ENCODE peak calls at places on chromosomes 4 and X, in ten cellular contexts. One of them, this sample, is unnamed. For H3K36me3, the result is how much of the 10 kb centered on the place peaks cover.

GRCh38 chr4:43763029-43763610 is 685.5 kb downstream of the KCTD8 start:
- DNase-seq in CD8-positive, alpha-beta T cell: no peak
- DNase-seq in tibial nerve: no peak
- DNase-seq in adrenal gland: no peak
- DNase-seq in pancreas: no peak
- DNase-seq in cardiac muscle cell: no peak
- DNase-seq in testis: no peak
- DNase-seq in astrocyte: peak
- DNase-seq in CD8-positive, alpha-beta memory T cell: no peak
- DNase-seq in BE2C: no peak
- DNase-seq in this sample: no peak

GRCh38 chr4:146146918-146147317 is 28.6 kb upstream of the LSM6 start:
- DNase-seq in CD8-positive, alpha-beta T cell: no peak
- DNase-seq in tibial nerve: no peak
- DNase-seq in adrenal gland: no peak
- DNase-seq in pancreas: no peak
- DNase-seq in cardiac muscle cell: no peak
- DNase-seq in testis: no peak
- DNase-seq in astrocyte: no peak
- DNase-seq in CD8-positive, alpha-beta memory T cell: no peak
- DNase-seq in BE2C: no peak
- DNase-seq in this sample: no peak

GRCh38 chr4:86497980-86498379 is 96.1 kb upstream of the PTPN13 start:
- DNase-seq in CD8-positive, alpha-beta T cell: no peak
- DNase-seq in tibial nerve: no peak
- DNase-seq in adrenal gland: peak
- DNase-seq in pancreas: no peak
- DNase-seq in cardiac muscle cell: no peak
- DNase-seq in testis: peak
- DNase-seq in astrocyte: no peak
- DNase-seq in CD8-positive, alpha-beta memory T cell: no peak
- DNase-seq in BE2C: no peak
- DNase-seq in this sample: no peak

GRCh38 chrX:129347291-129347690 is 176.0 kb downstream of the SMARCA1 start:
- DNase-seq in CD8-positive, alpha-beta T cell: no peak
- DNase-seq in tibial nerve: no peak
- DNase-seq in adrenal gland: no peak
- DNase-seq in pancreas: no peak
- DNase-seq in cardiac muscle cell: no peak
- DNase-seq in testis: no peak
- DNase-seq in astrocyte: no peak
- DNase-seq in CD8-positive, alpha-beta memory T cell: no peak
- DNase-seq in BE2C: no peak
- DNase-seq in this sample: no peak

GRCh38 chr4:23934915-23935314 is 45.1 kb upstream of the PPARGC1A start:
- DNase-seq in CD8-positive, alpha-beta T cell: no peak
- DNase-seq in tibial nerve: peak
- DNase-seq in adrenal gland: peak
- DNase-seq in pancreas: peak
- DNase-seq in cardiac muscle cell: no peak
- DNase-seq in testis: peak
- DNase-seq in astrocyte: peak
- DNase-seq in CD8-positive, alpha-beta memory T cell: no peak
- DNase-seq in BE2C: no peak
- DNase-seq in this sample: no peak

GRCh38 chr4:80192937-80193336 is 4.4 kb upstream of the PRDM8 start:
- DNase-seq in CD8-positive, alpha-beta T cell: no peak
- DNase-seq in tibial nerve: no peak
- DNase-seq in adrenal gland: no peak
- DNase-seq in pancreas: no peak
- DNase-seq in cardiac muscle cell: no peak
- DNase-seq in testis: no peak
- DNase-seq in astrocyte: peak
- DNase-seq in CD8-positive, alpha-beta memory T cell: no peak
- DNase-seq in BE2C: no peak
- DNase-seq in this sample: no peak

GRCh38 chrX:131821945-131822622 is 201.0 kb upstream of the STK26 start:
- DNase-seq in CD8-positive, alpha-beta T cell: no peak
- DNase-seq in tibial nerve: no peak
- DNase-seq in adrenal gland: peak
- DNase-seq in pancreas: peak
- DNase-seq in cardiac muscle cell: no peak
- DNase-seq in testis: no peak
- DNase-seq in astrocyte: peak
- DNase-seq in CD8-positive, alpha-beta memory T cell: peak
- DNase-seq in BE2C: no peak
- DNase-seq in this sample: peak

GRCh38 chrX:18561020-18561419 is 110.9 kb downstream of the RS1 start:
- DNase-seq in CD8-positive, alpha-beta T cell: no peak
- DNase-seq in tibial nerve: no peak
- DNase-seq in adrenal gland: no peak
- DNase-seq in pancreas: no peak
- DNase-seq in cardiac muscle cell: no peak
- DNase-seq in testis: no peak
- DNase-seq in astrocyte: no peak
- DNase-seq in CD8-positive, alpha-beta memory T cell: no peak
- DNase-seq in BE2C: no peak
- DNase-seq in this sample: no peak

GRCh38 chrX:107849747-107850478 is 24.2 kb downstream of the MID2 start:
- DNase-seq in CD8-positive, alpha-beta T cell: no peak
- DNase-seq in tibial nerve: no peak
- DNase-seq in adrenal gland: peak
- DNase-seq in pancreas: no peak
- DNase-seq in cardiac muscle cell: no peak
- DNase-seq in testis: no peak
- DNase-seq in astrocyte: no peak
- DNase-seq in CD8-positive, alpha-beta memory T cell: no peak
- DNase-seq in BE2C: no peak
- DNase-seq in this sample: no peak

GRCh38 chr4:15162465-15163283 is 160.4 kb downstream of the CPEB2 start:
- DNase-seq in CD8-positive, alpha-beta T cell: no peak
- DNase-seq in tibial nerve: no peak
- DNase-seq in adrenal gland: no peak
- DNase-seq in pancreas: no peak
- DNase-seq in cardiac muscle cell: peak
- DNase-seq in testis: no peak
- DNase-seq in astrocyte: no peak
- DNase-seq in CD8-positive, alpha-beta memory T cell: no peak
- DNase-seq in BE2C: no peak
- DNase-seq in this sample: no peak

GRCh38 chr4:139223682-139224317 is 46.8 kb upstream of the ELF2 start:
- DNase-seq in CD8-positive, alpha-beta T cell: no peak
- DNase-seq in tibial nerve: no peak
- DNase-seq in adrenal gland: peak
- DNase-seq in pancreas: no peak
- DNase-seq in cardiac muscle cell: no peak
- DNase-seq in testis: peak
- DNase-seq in astrocyte: peak
- DNase-seq in CD8-positive, alpha-beta memory T cell: no peak
- DNase-seq in BE2C: no peak
- DNase-seq in this sample: no peak

GRCh38 chr4:76960014-76960413 is 10.5 kb downstream of the SEPTIN11 start:
- DNase-seq in CD8-positive, alpha-beta T cell: no peak
- DNase-seq in tibial nerve: no peak
- DNase-seq in adrenal gland: no peak
- DNase-seq in pancreas: no peak
- DNase-seq in cardiac muscle cell: no peak
- DNase-seq in testis: no peak
- DNase-seq in astrocyte: peak
- DNase-seq in CD8-positive, alpha-beta memory T cell: no peak
- DNase-seq in BE2C: no peak
- DNase-seq in this sample: no peak

GRCh38 chr4:1726146-1726934 is 5.0 kb downstream of the TACC3 start:
- DNase-seq in CD8-positive, alpha-beta T cell: peak
- DNase-seq in tibial nerve: peak
- DNase-seq in adrenal gland: peak
- DNase-seq in pancreas: peak
- DNase-seq in cardiac muscle cell: peak
- DNase-seq in testis: peak
- DNase-seq in astrocyte: peak
- DNase-seq in CD8-positive, alpha-beta memory T cell: peak
- DNase-seq in BE2C: peak
- DNase-seq in this sample: peak

GRCh38 chr4:1730532-1731135 is 9.3 kb downstream of the TACC3 start:
- DNase-seq in CD8-positive, alpha-beta T cell: no peak
- DNase-seq in tibial nerve: no peak
- DNase-seq in adrenal gland: no peak
- DNase-seq in pancreas: no peak
- DNase-seq in cardiac muscle cell: no peak
- DNase-seq in testis: no peak
- DNase-seq in astrocyte: no peak
- DNase-seq in CD8-positive, alpha-beta memory T cell: no peak
- DNase-seq in BE2C: no peak
- DNase-seq in this sample: no peak

GRCh38 chr4:1728061-1728980 is 7.0 kb downstream of the TACC3 start:
- DNase-seq in CD8-positive, alpha-beta T cell: no peak
- DNase-seq in tibial nerve: no peak
- DNase-seq in adrenal gland: no peak
- DNase-seq in pancreas: no peak
- DNase-seq in cardiac muscle cell: no peak
- DNase-seq in testis: no peak
- DNase-seq in astrocyte: no peak
- DNase-seq in CD8-positive, alpha-beta memory T cell: no peak
- DNase-seq in BE2C: no peak
- DNase-seq in this sample: no peak

GRCh38 chr4:1725521-1725920 is 4.2 kb downstream of the TACC3 start:
- DNase-seq in CD8-positive, alpha-beta T cell: no peak
- DNase-seq in tibial nerve: no peak
- DNase-seq in adrenal gland: no peak
- DNase-seq in pancreas: no peak
- DNase-seq in cardiac muscle cell: no peak
- DNase-seq in testis: no peak
- DNase-seq in astrocyte: no peak
- DNase-seq in CD8-positive, alpha-beta memory T cell: no peak
- DNase-seq in BE2C: no peak
- DNase-seq in this sample: no peak

DNA sequence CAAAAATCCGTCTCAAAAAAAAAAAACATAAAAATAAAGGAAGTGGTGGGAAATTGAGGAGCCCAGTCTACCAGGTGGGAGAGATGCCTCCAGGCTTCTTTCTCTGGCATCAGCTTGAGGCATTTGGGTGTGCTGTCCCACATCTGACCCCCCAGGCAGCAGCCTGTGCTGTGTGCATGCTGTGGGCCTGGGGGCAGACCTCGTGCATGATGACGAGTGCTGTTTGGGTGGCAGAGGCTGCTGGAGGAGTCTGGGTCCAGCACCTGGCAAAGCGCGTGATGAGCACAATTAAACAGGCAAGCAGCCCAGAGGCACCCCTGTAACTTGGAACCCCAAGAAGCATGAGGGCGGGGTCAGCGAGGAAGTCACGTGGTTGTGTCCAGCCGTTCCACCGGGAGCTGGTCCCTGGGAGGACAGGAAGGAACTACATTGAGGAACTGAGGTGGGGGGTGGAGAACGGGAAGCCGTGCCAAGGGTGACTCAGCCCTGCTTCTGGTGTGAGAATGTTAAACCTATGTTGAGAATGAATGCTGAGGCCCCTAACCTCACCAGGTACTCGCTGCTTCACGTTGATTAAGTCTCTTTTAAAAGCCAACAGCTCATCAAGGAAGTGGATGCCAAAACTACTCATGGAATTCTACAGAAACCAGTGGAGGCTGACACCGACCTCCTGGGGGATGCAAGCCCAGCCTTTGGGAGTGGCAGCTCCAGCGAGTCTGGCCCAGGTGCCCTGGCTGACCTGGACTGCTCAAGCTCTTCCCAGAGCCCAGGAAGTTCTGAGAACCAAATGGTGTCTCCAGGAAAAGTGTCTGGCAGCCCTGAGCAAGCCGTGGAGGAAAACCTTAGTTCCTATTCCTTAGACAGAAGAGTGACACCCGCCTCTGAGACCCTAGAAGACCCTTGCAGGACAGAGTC is 6.1 kb downstream of the TACC3 start:
- DNase-seq in CD8-positive, alpha-beta T cell: no peak
- DNase-seq in tibial nerve: peak
- DNase-seq in adrenal gland: peak
- DNase-seq in pancreas: peak
- DNase-seq in cardiac muscle cell: no peak
- DNase-seq in testis: no peak
- DNase-seq in astrocyte: peak
- DNase-seq in CD8-positive, alpha-beta memory T cell: no peak
- DNase-seq in BE2C: no peak
- DNase-seq in this sample: peak
- H3K36me3 ChIP-seq in CD8-positive, alpha-beta T cell: under half
- H3K36me3 ChIP-seq in tibial nerve: under half
- H3K36me3 ChIP-seq in adrenal gland: under half
- H3K36me3 ChIP-seq in pancreas: under half
- H3K36me3 ChIP-seq in cardiac muscle cell: under half
- H3K36me3 ChIP-seq in testis: under half
- H3K36me3 ChIP-seq in astrocyte: under half
- H3K36me3 ChIP-seq in CD8-positive, alpha-beta memory T cell: under half
- H3K36me3 ChIP-seq in BE2C: half or more
- H3K36me3 ChIP-seq in this sample: under half

GRCh38 chrX:48700246-48700645 is 3.7 kb downstream of the SUV39H1 start:
- DNase-seq in CD8-positive, alpha-beta T cell: no peak
- DNase-seq in tibial nerve: no peak
- DNase-seq in adrenal gland: no peak
- DNase-seq in pancreas: no peak
- DNase-seq in cardiac muscle cell: no peak
- DNase-seq in testis: no peak
- DNase-seq in astrocyte: no peak
- DNase-seq in CD8-positive, alpha-beta memory T cell: no peak
- DNase-seq in BE2C: no peak
- DNase-seq in this sample: no peak
- H3K36me3 ChIP-seq in CD8-positive, alpha-beta T cell: under half
- H3K36me3 ChIP-seq in tibial nerve: under half
- H3K36me3 ChIP-seq in adrenal gland: under half
- H3K36me3 ChIP-seq in pancreas: under half
- H3K36me3 ChIP-seq in cardiac muscle cell: under half
- H3K36me3 ChIP-seq in testis: under half
- H3K36me3 ChIP-seq in astrocyte: under half
- H3K36me3 ChIP-seq in CD8-positive, alpha-beta memory T cell: under half
- H3K36me3 ChIP-seq in BE2C: under half
- H3K36me3 ChIP-seq in this sample: under half

GRCh38 chr4:84677995-84678394 is 95.1 kb downstream of the CDS1 start:
- DNase-seq in CD8-positive, alpha-beta T cell: no peak
- DNase-seq in tibial nerve: no peak
- DNase-seq in adrenal gland: no peak
- DNase-seq in pancreas: no peak
- DNase-seq in cardiac muscle cell: no peak
- DNase-seq in testis: no peak
- DNase-seq in astrocyte: no peak
- DNase-seq in CD8-positive, alpha-beta memory T cell: no peak
- DNase-seq in BE2C: no peak
- DNase-seq in this sample: no peak
- H3K36me3 ChIP-seq in CD8-positive, alpha-beta T cell: under half
- H3K36me3 ChIP-seq in tibial nerve: under half
- H3K36me3 ChIP-seq in adrenal gland: half or more
- H3K36me3 ChIP-seq in pancreas: under half
- H3K36me3 ChIP-seq in cardiac muscle cell: under half
- H3K36me3 ChIP-seq in testis: under half
- H3K36me3 ChIP-seq in astrocyte: under half
- H3K36me3 ChIP-seq in CD8-positive, alpha-beta memory T cell: under half
- H3K36me3 ChIP-seq in BE2C: under half
- H3K36me3 ChIP-seq in this sample: under half

DNA sequence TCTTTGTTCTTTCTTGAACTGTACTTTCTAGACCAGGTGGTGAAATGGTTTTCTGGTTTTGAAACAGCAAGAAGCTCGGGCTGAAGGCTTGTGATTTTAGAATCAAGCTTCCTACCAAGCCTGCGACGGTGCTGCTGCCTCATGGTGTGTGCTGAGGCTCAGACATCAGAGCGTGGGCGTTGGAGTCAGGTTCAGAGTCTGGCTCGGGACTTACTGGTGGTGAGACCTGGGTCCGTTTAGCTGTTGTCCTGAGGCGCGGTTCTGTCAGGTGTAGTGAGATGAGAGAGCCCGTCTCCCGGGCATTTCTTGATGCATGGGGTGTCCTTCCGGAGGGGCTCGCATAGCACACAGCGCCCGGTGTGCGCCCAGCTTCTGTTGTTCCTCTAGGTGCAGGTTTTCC is 19.7 kb upstream of the TADA2B start:
- DNase-seq in CD8-positive, alpha-beta T cell: no peak
- DNase-seq in tibial nerve: no peak
- DNase-seq in adrenal gland: no peak
- DNase-seq in pancreas: no peak
- DNase-seq in cardiac muscle cell: no peak
- DNase-seq in testis: no peak
- DNase-seq in astrocyte: no peak
- DNase-seq in CD8-positive, alpha-beta memory T cell: no peak
- DNase-seq in BE2C: no peak
- DNase-seq in this sample: no peak
- H3K36me3 ChIP-seq in CD8-positive, alpha-beta T cell: under half
- H3K36me3 ChIP-seq in tibial nerve: under half
- H3K36me3 ChIP-seq in adrenal gland: half or more
- H3K36me3 ChIP-seq in pancreas: under half
- H3K36me3 ChIP-seq in cardiac muscle cell: under half
- H3K36me3 ChIP-seq in testis: under half
- H3K36me3 ChIP-seq in astrocyte: under half
- H3K36me3 ChIP-seq in CD8-positive, alpha-beta memory T cell: under half
- H3K36me3 ChIP-seq in BE2C: under half
- H3K36me3 ChIP-seq in this sample: under half